ENCODE peak calls at places on chromosome 2, in nine cellular contexts. C is left lung; N is effector memory CD4-positive, alpha-beta T cell; U is CD8-positive, alpha-beta T cell; G is hepatocyte; O is iPS DF 6.9; E is heart right ventricle; R is astrocyte; Q is cardiac muscle cell. W is an unnamed sample. For H3K36me3 and H3K4me1, the result is how much of the 10 kb centered on the place peaks cover.

GRCh38 chr2:85239102-85239501 is 88.7 kb downstream of the TGOLN2 start:
- DNase-seq in G (no peak), R (no peak), U (no peak), Q (no peak), C (no peak), E (no peak), O (no peak), N (no peak), W (no peak)

GRCh38 chr2:239598011-239598731 is 197.4 kb upstream of the HDAC4 start:
- DNase-seq in R (no peak), E (no peak), U (no peak), O (no peak), G (no peak), N (no peak), C (peak), Q (no peak), W (no peak)

GRCh38 chr2:24821433-24821891 is 28.2 kb downstream of the CENPO start:
- DNase-seq in R (no peak), G (no peak), O (no peak), E (no peak), N (no peak), Q (no peak), U (no peak), C (peak), W (no peak)

GRCh38 chr2:237290249-237290648 is 123.7 kb downstream of the COL6A3 start:
- DNase-seq in N (no peak), G (peak), O (no peak), Q (peak), E (peak), U (no peak), R (no peak), C (peak), W (peak)

GRCh38 chr2:222722327-222722946 is 51.0 kb downstream of the MOGAT1 start:
- DNase-seq in C (no peak), E (no peak), G (no peak), Q (peak), O (no peak), R (peak), U (no peak), N (no peak), W (no peak)

GRCh38 chr2:56753182-56753581 is 569.4 kb downstream of the CCDC85A start:
- DNase-seq in O (no peak), U (no peak), Q (no peak), N (no peak), R (no peak), C (no peak), G (no peak), E (no peak), W (no peak)

GRCh38 chr2:24892928-24893327 is 27.1 kb downstream of the ADCY3 start:
- DNase-seq in Q (peak), O (no peak), U (no peak), R (no peak), C (no peak), N (no peak), G (no peak), E (no peak), W (no peak)

GRCh38 chr2:20223345-20224190 is 1.4 kb downstream of the SDC1 start:
- DNase-seq in O (no peak), G (peak), Q (peak), U (no peak), C (peak), N (no peak), E (peak), R (peak), W (peak)

GRCh38 chr2:159362816-159363251 is 76.3 kb upstream of the WDSUB1 start:
- DNase-seq in C (no peak), E (no peak), R (peak), G (peak), O (no peak), N (no peak), U (no peak), Q (peak), W (no peak)

GRCh38 chr2:59025157-59025757 is 784.1 kb upstream of the FANCL start:
- DNase-seq in Q (peak), C (peak), N (no peak), R (no peak), E (peak), U (no peak), O (peak), G (peak), W (no peak)

GRCh38 chr2:117057021-117057420 is 757.5 kb upstream of the DDX18 start:
- DNase-seq in C (no peak), N (no peak), O (no peak), U (no peak), Q (no peak), E (no peak), G (peak), R (no peak), W (no peak)

GRCh38 chr2:48048725-48049124 is 142.4 kb upstream of the FBXO11 start:
- DNase-seq in R (no peak), Q (peak), E (no peak), U (no peak), O (no peak), G (no peak), N (no peak), C (no peak), W (no peak)

GRCh38 chr2:159456500-159457426 is 159.6 kb downstream of the BAZ2B start:
- DNase-seq in N (no peak), C (no peak), G (no peak), U (no peak), Q (no peak), E (no peak), O (no peak), R (peak), W (no peak)

GRCh38 chr2:30481323-30481800 is 34.3 kb downstream of the LCLAT1 start:
- DNase-seq in R (peak), C (no peak), U (no peak), G (no peak), O (no peak), N (no peak), Q (peak), E (peak), W (peak)

GRCh38 chr2:150212722-150213171 is 274.7 kb downstream of the RND3 start:
- DNase-seq in N (no peak), G (no peak), Q (peak), C (no peak), O (no peak), R (peak), U (no peak), E (no peak), W (no peak)

GRCh38 chr2:240060977-240061591 is 7.8 kb upstream of the OR6B3 start:
- DNase-seq in O (peak), G (peak), Q (peak), U (peak), E (no peak), N (no peak), C (no peak), R (peak), W (no peak)

GRCh38 chr2:235614176-235614860 is 120.5 kb downstream of the AGAP1 start:
- DNase-seq in U (no peak), R (no peak), O (no peak), G (no peak), Q (peak), E (no peak), C (no peak), N (no peak), W (no peak)

GRCh38 chr2:178476477-178476876 is 1.9 kb downstream of the FKBP7 start:
- DNase-seq in O (no peak), N (no peak), C (no peak), E (no peak), U (no peak), R (no peak), G (no peak), Q (no peak), W (no peak)

GRCh38 chr2:220396287-220396686 is 768.9 kb downstream of the SLC4A3 start:
- DNase-seq in G (no peak), C (no peak), O (no peak), R (peak), Q (peak), U (no peak), E (no peak), N (no peak), W (peak)

GRCh38 chr2:16608661-16609643 is 56.7 kb downstream of the CYRIA start:
- DNase-seq in R (peak), O (peak), U (peak), E (peak), C (peak), N (peak), Q (peak), G (peak), W (peak)

GRCh38 chr2:167292430-167293171 is 404.3 kb downstream of the XIRP2 start:
- DNase-seq in C (peak), N (no peak), E (peak), Q (peak), R (peak), O (peak), G (peak), U (no peak), W (peak)

GRCh38 chr2:86608832-86609231 is 14.8 kb downstream of the RNF103 start:
- DNase-seq in Q (no peak), U (no peak), G (no peak), E (no peak), O (no peak), C (no peak), R (no peak), N (no peak), W (no peak)

GRCh38 chr2:196466581-196466980 is 172.9 kb upstream of the CCDC150 start:
- DNase-seq in U (no peak), N (no peak), C (no peak), O (no peak), G (no peak), R (no peak), E (no peak), Q (no peak), W (no peak)

GRCh38 chr2:55672630-55673029 is 21.0 kb downstream of the PNPT1 start:
- DNase-seq in Q (no peak), O (no peak), R (no peak), E (no peak), N (no peak), U (no peak), C (no peak), G (no peak), W (no peak)
- H3K36me3 ChIP-seq in Q (under half), O (under half), R (under half), E (under half), N (under half), U (under half), C (half or more), G (under half), W (under half)

DNA sequence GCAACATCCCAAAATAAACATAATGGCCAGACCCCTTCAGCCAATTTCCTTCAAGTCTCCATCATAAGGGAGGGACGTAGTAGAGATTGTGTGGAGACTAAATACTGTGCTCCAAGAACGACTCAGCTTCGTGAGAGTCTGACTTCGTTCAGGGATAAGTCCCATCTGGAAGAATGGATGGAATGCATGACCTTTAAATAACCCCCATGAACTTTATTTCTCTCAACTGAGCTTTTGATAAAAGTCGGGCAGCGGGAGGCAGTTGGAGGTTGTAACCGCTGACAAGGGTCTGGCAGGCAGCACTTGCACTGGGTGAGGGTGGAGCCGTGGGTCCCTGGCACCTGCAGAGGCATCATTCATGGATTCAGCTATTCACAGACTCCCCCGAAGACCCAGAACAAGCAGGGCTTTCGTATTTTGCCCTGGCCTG is 115.9 kb downstream of the ZFP36L2 start:
- DNase-seq in N (no peak), C (no peak), U (no peak), R (peak), Q (peak), E (peak), G (peak), O (no peak), W (no peak)
- H3K4me1 ChIP-seq in N (under half), C (half or more), U (under half), R (under half), Q (under half), E (under half), G (under half), O (under half), W (under half)

GRCh38 chr2:230328155-230328458 is 1.1 kb downstream of the SP140L start:
- DNase-seq in Q (no peak), R (no peak), G (no peak), N (no peak), C (no peak), U (no peak), O (no peak), E (no peak), W (no peak)
- H3K27ac ChIP-seq in Q (no peak), R (no peak), G (peak), N (peak), C (peak), U (peak), O (no peak), E (no peak), W (no peak)

GRCh38 chr2:37205689-37206341 is 9.5 kb downstream of the CEBPZOS start:
- DNase-seq in E (no peak), R (no peak), G (no peak), C (no peak), O (peak), U (no peak), Q (no peak), N (no peak), W (no peak)

GRCh38 chr2:37203708-37204107 is 7.4 kb downstream of the CEBPZOS start:
- DNase-seq in E (no peak), R (no peak), Q (no peak), C (no peak), N (no peak), O (no peak), G (no peak), U (no peak), W (no peak)

GRCh38 chr2:37201766-37202165 is 5.5 kb downstream of the CEBPZOS start:
- DNase-seq in C (no peak), N (no peak), O (no peak), U (no peak), Q (no peak), G (no peak), E (no peak), R (peak), W (no peak)

GRCh38 chr2:37198681-37199065 is 2.4 kb downstream of the CEBPZOS start:
- DNase-seq in C (no peak), R (no peak), O (no peak), N (no peak), E (no peak), Q (no peak), G (no peak), U (no peak), W (no peak)

DNA sequence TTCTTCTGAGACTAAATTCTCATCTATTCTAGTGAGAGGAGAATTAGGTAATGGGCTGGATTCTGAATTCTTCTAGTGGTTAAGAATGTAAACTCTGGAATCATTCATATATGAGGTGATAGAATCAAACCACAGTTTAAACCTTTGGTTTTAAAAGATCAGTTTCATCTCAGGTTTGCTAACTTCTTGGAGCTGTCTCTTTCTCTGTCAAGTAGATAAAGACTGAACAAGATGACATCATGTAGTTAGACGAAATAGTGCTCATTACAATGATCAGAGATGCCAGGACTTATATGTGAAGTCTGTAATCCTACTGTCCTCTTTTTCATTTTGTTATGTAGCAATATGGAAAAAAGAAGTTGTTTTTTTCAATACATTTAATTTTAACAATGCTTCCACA is 4.9 kb downstream of the CEBPZOS start:
- DNase-seq in U (no peak), R (peak), O (no peak), N (no peak), C (no peak), E (no peak), Q (no peak), G (no peak), W (no peak)
- H3K36me3 ChIP-seq in U (under half), R (under half), O (under half), N (under half), C (half or more), E (under half), Q (under half), G (under half), W (half or more)

GRCh38 chr2:138522556-138522955 is 21.0 kb downstream of the SPOPL start:
- DNase-seq in C (no peak), Q (no peak), R (no peak), O (no peak), G (no peak), U (no peak), N (no peak), E (no peak), W (no peak)
- H3K4me1 ChIP-seq in C (under half), Q (under half), R (under half), O (under half), G (under half), U (under half), N (under half), E (under half), W (under half)